ENCODE peak calls at places on chromosomes 2 and 18, in six cellular contexts. One of them, this sample, is unnamed.

GRCh38 chr2:162106146-162106551 is 32.1 kb upstream of the DPP4 start:
- DNase-seq in germinal center: no peak
- DNase-seq in brain microvascular endothelial cell: no peak
- DNase-seq in fibroblast of lung: peak; percentile 42
- DNase-seq in M059J: peak; percentile 79
- DNase-seq in HEK293T: no peak
- DNase-seq in this sample: no peak

GRCh38 chr2:65031341-65032015 is 24.7 kb upstream of the CEP68 start:
- DNase-seq in germinal center: peak; percentile 48
- DNase-seq in brain microvascular endothelial cell: no peak
- DNase-seq in fibroblast of lung: no peak
- DNase-seq in M059J: no peak
- DNase-seq in HEK293T: no peak
- DNase-seq in this sample: no peak

GRCh38 chr18:48066225-48066652 is 135.8 kb upstream of the SMAD2 start:
- DNase-seq in germinal center: no peak
- DNase-seq in brain microvascular endothelial cell: no peak
- DNase-seq in fibroblast of lung: no peak
- DNase-seq in M059J: no peak
- DNase-seq in HEK293T: no peak
- DNase-seq in this sample: no peak

GRCh38 chr2:88003074-88003755 is 13.1 kb downstream of the RNU2-63P start:
- DNase-seq in germinal center: no peak
- DNase-seq in brain microvascular endothelial cell: no peak
- DNase-seq in fibroblast of lung: peak; percentile 16
- DNase-seq in M059J: no peak
- DNase-seq in HEK293T: no peak
- DNase-seq in this sample: no peak

GRCh38 chr2:38697116-38697840 is 31.4 kb downstream of the GALM start:
- DNase-seq in germinal center: no peak
- DNase-seq in brain microvascular endothelial cell: no peak
- DNase-seq in fibroblast of lung: no peak
- DNase-seq in M059J: no peak
- DNase-seq in HEK293T: no peak
- DNase-seq in this sample: no peak

GRCh38 chr2:1492696-1493095 is 79.4 kb downstream of the TPO start:
- DNase-seq in germinal center: no peak
- DNase-seq in brain microvascular endothelial cell: no peak
- DNase-seq in fibroblast of lung: no peak
- DNase-seq in M059J: no peak
- DNase-seq in HEK293T: no peak
- DNase-seq in this sample: no peak

GRCh38 chr2:70789304-70790078 is 952 bp downstream of the FIGLA start:
- DNase-seq in germinal center: peak; percentile 43
- DNase-seq in brain microvascular endothelial cell: peak; percentile 45
- DNase-seq in fibroblast of lung: peak; percentile 42
- DNase-seq in M059J: peak; percentile 54
- DNase-seq in HEK293T: peak; percentile 77
- DNase-seq in this sample: no peak

GRCh38 chr18:7958081-7958896 is 391.2 kb downstream of the PTPRM start:
- DNase-seq in germinal center: no peak
- DNase-seq in brain microvascular endothelial cell: no peak
- DNase-seq in fibroblast of lung: peak; percentile 35
- DNase-seq in M059J: peak; percentile 29
- DNase-seq in HEK293T: no peak
- DNase-seq in this sample: no peak

GRCh38 chr2:158464426-158465281 is 7.9 kb downstream of the PKP4 start:
- DNase-seq in germinal center: peak; percentile 43
- DNase-seq in brain microvascular endothelial cell: no peak
- DNase-seq in fibroblast of lung: no peak
- DNase-seq in M059J: no peak
- DNase-seq in HEK293T: no peak
- DNase-seq in this sample: no peak

GRCh38 chr2:23425886-23426283 is 40.9 kb downstream of the KLHL29 start:
- DNase-seq in germinal center: no peak
- DNase-seq in brain microvascular endothelial cell: peak; percentile 22
- DNase-seq in fibroblast of lung: peak; percentile 75
- DNase-seq in M059J: peak; percentile 26
- DNase-seq in HEK293T: no peak
- DNase-seq in this sample: no peak

GRCh38 chr18:77249583-77250500 is at the start of gene GALR1:
- DNase-seq in germinal center: no peak
- DNase-seq in brain microvascular endothelial cell: no peak
- DNase-seq in fibroblast of lung: no peak
- DNase-seq in M059J: no peak
- DNase-seq in HEK293T: no peak
- DNase-seq in this sample: no peak

GRCh38 chr2:66688951-66689350 is 254.0 kb downstream of the MEIS1 start:
- DNase-seq in germinal center: no peak
- DNase-seq in brain microvascular endothelial cell: no peak
- DNase-seq in fibroblast of lung: no peak
- DNase-seq in M059J: no peak
- DNase-seq in HEK293T: no peak
- DNase-seq in this sample: no peak